ENCODE peak calls at places on chromosomes 6 and 20, in six cellular contexts. Q is activated naive CD4-positive, alpha-beta T cell treated with Interleukin-2 at 50 U/mL for 16 hours; F is breast epithelium; I is cardiac muscle cell; H is AML-193; P is adrenal gland. O is an unnamed sample.

GRCh38 chr6:24517659-24518538 is 23.1 kb downstream of the ALDH5A1 start:
- DNase-seq in Q (no peak), F (no peak), I (no peak), H (no peak), P (no peak), O (peak)

GRCh38 chr6:133995758-133996157 is 42.7 kb downstream of the TBPL1 start:
- DNase-seq in Q (no peak), F (no peak), I (no peak), H (no peak), P (no peak), O (no peak)

GRCh38 chr6:112384511-112384910 is 37.4 kb downstream of the RFPL4B start:
- DNase-seq in Q (no peak), F (no peak), I (no peak), H (no peak), P (no peak), O (no peak)

GRCh38 chr6:136786708-136787107 is 5.6 kb downstream of the MAP3K5 start:
- DNase-seq in Q (no peak), F (no peak), I (no peak), H (peak), P (no peak), O (no peak)

GRCh38 chr6:34235605-34236422 is 859 bp upstream of the HMGA1 start:
- DNase-seq in Q (peak), F (no peak), I (peak), H (peak), P (peak), O (peak)

GRCh38 chr20:44419131-44419844 is 56.4 kb upstream of the TTPAL start:
- DNase-seq in Q (no peak), F (no peak), I (no peak), H (no peak), P (peak), O (no peak)

GRCh38 chr20:41245086-41245707 is 72.3 kb downstream of the ZHX3 start:
- DNase-seq in Q (no peak), F (no peak), I (peak), H (no peak), P (no peak), O (no peak)

GRCh38 chr20:62965363-62965771 is 12.9 kb downstream of the SLC17A9 start:
- DNase-seq in Q (no peak), F (no peak), I (no peak), H (no peak), P (no peak), O (no peak)

GRCh38 chr20:19271879-19272651 is 59.6 kb downstream of the SLC24A3 start:
- DNase-seq in Q (no peak), F (no peak), I (no peak), H (no peak), P (no peak), O (no peak)

GRCh38 chr6:48449002-48449401 is 338.0 kb upstream of the PTCHD4 start:
- DNase-seq in Q (no peak), F (no peak), I (no peak), H (no peak), P (no peak), O (no peak)

GRCh38 chr20:4352348-4352747 is 337.0 kb upstream of the RNF24 start:
- DNase-seq in Q (no peak), F (no peak), I (no peak), H (no peak), P (no peak), O (no peak)

GRCh38 chr6:161284653-161285052 is 10.8 kb upstream of the AGPAT4 start:
- DNase-seq in Q (no peak), F (no peak), I (no peak), H (no peak), P (no peak), O (no peak)

GRCh38 chr6:149080511-149080910 is 237.0 kb upstream of the TAB2 start:
- DNase-seq in Q (no peak), F (no peak), I (no peak), H (no peak), P (no peak), O (no peak)

GRCh38 chr6:43877021-43877420 is 107.0 kb downstream of the VEGFA start:
- DNase-seq in Q (no peak), F (no peak), I (no peak), H (no peak), P (no peak), O (no peak)

GRCh38 chr6:146984251-146984924 is 219.8 kb upstream of the STXBP5 start:
- DNase-seq in Q (no peak), F (no peak), I (no peak), H (no peak), P (no peak), O (no peak)

GRCh38 chr6:10269814-10270472 is 144.9 kb downstream of the TFAP2A start:
- DNase-seq in Q (no peak), F (no peak), I (no peak), H (no peak), P (no peak), O (peak)

GRCh38 chr20:62925420-62926228 is 681 bp downstream of the DIDO1 start:
- DNase-seq in Q (peak), F (no peak), I (peak), H (no peak), P (peak), O (peak)

GRCh38 chr6:124964764-124965105 is 2.5 kb downstream of the RNF217 start:
- DNase-seq in Q (no peak), F (no peak), I (no peak), H (no peak), P (no peak), O (no peak)

GRCh38 chr6:7050099-7050498 is 57.7 kb upstream of the RREB1 start:
- DNase-seq in Q (no peak), F (no peak), I (no peak), H (peak), P (no peak), O (no peak)

GRCh38 chr6:55286824-55287223 is 40.4 kb upstream of the GFRAL start:
- DNase-seq in Q (no peak), F (no peak), I (no peak), H (no peak), P (no peak), O (no peak)

GRCh38 chr6:30185846-30186484 is 22.6 kb downstream of the TRIM15 start:
- DNase-seq in Q (no peak), F (no peak), I (no peak), H (no peak), P (no peak), O (no peak)

GRCh38 chr6:52454556-52454955 is 34.4 kb downstream of the EFHC1 start:
- DNase-seq in Q (no peak), F (no peak), I (no peak), H (no peak), P (no peak), O (no peak)

GRCh38 chr6:7939186-7939863 is 28.7 kb upstream of the TXNDC5 start:
- DNase-seq in Q (no peak), F (no peak), I (no peak), H (no peak), P (no peak), O (peak)

GRCh38 chr6:20569000-20569610 is 34.8 kb downstream of the CDKAL1 start:
- DNase-seq in Q (no peak), F (no peak), I (no peak), H (no peak), P (no peak), O (no peak)

GRCh38 chr20:63186528-63187316 is 29.2 kb downstream of the YTHDF1 start:
- DNase-seq in Q (no peak), F (no peak), I (no peak), H (no peak), P (no peak), O (no peak)

GRCh38 chr6:142926494-142927273 is 18.3 kb downstream of the HIVEP2 start:
- DNase-seq in Q (peak), F (peak), I (peak), H (no peak), P (peak), O (peak)

GRCh38 chr20:4090756-4091331 is 75.5 kb upstream of the RNF24 start:
- DNase-seq in Q (no peak), F (peak), I (no peak), H (no peak), P (peak), O (no peak)

GRCh38 chr6:113011803-113012202 is 664.7 kb downstream of the RFPL4B start:
- DNase-seq in Q (no peak), F (no peak), I (no peak), H (no peak), P (no peak), O (no peak)

GRCh38 chr20:46751856-46752255 is 42.4 kb downstream of the SLC2A10 start:
- DNase-seq in Q (no peak), F (no peak), I (no peak), H (no peak), P (no peak), O (no peak)

GRCh38 chr6:130558131-130558530 is 192.3 kb downstream of the TMEM200A start:
- DNase-seq in Q (no peak), F (no peak), I (no peak), H (no peak), P (no peak), O (no peak)